ENCODE peak calls at places on chromosomes 16 and 17, in four cellular contexts. J, M, G and Y are unnamed samples.

GRCh38 chr17:15106540-15106939 is 158.6 kb downstream of the PMP22 start:
- DNase-seq in M (peak), J (no peak), G (no peak), Y (no peak)

GRCh38 chr17:43327421-43327820 is 71.4 kb upstream of the ARL4D start:
- DNase-seq in M (peak), G (no peak), J (no peak), Y (no peak)

GRCh38 chr17:78173025-78173715 is 4.8 kb downstream of the SYNGR2 start:
- DNase-seq in J (no peak), M (no peak), G (no peak), Y (peak)

GRCh38 chr17:76492989-76493501 is 8.2 kb downstream of the RHBDF2 start:
- DNase-seq in J (no peak), M (peak), G (peak), Y (peak)

GRCh38 chr16:54459509-54460235 is 173.1 kb upstream of the IRX3 start:
- DNase-seq in M (no peak), J (no peak), G (no peak), Y (no peak)

GRCh38 chr17:69607162-69607834 is 192.8 kb downstream of the MAP2K6 start:
- DNase-seq in M (peak), J (peak), G (no peak), Y (peak)

GRCh38 chr17:37774508-37774907 is 29.6 kb upstream of the HNF1B start:
- DNase-seq in J (no peak), G (peak), M (no peak), Y (peak)

GRCh38 chr17:50944902-50945720 is 79.0 kb upstream of the TOB1 start:
- DNase-seq in J (no peak), G (no peak), M (no peak), Y (no peak)

GRCh38 chr16:66099261-66099660 is 267.2 kb upstream of the CDH5 start:
- DNase-seq in G (no peak), M (no peak), J (no peak), Y (no peak)

GRCh38 chr16:30369091-30369937 is 980 bp downstream of the TBC1D10B start:
- DNase-seq in J (no peak), M (no peak), G (no peak), Y (no peak)

GRCh38 chr17:45175759-45176140 is 14.1 kb downstream of the HEXIM2 start:
- DNase-seq in M (no peak), G (no peak), J (no peak), Y (no peak)

GRCh38 chr17:56902350-56902749 is 11.5 kb downstream of the TRIM25 start:
- DNase-seq in J (no peak), M (peak), G (no peak), Y (no peak)

GRCh38 chr17:75194879-75195278 is 10.6 kb upstream of the NUP85 start:
- DNase-seq in J (no peak), M (peak), G (no peak), Y (no peak)

GRCh38 chr17:40023590-40024292 is 8.5 kb downstream of the CSF3 start:
- DNase-seq in G (no peak), J (no peak), M (peak), Y (no peak)

GRCh38 chr17:64097196-64097936 is 32.6 kb downstream of the ERN1 start:
- DNase-seq in J (no peak), M (no peak), G (no peak), Y (no peak)

GRCh38 chr16:67185003-67185865 is 1.5 kb upstream of the MATCAP1 start:
- DNase-seq in G (peak), J (peak), M (peak), Y (peak)

GRCh38 chr17:68295086-68295485 is 3.8 kb downstream of the ARSG start:
- DNase-seq in G (peak), J (no peak), M (no peak), Y (no peak)

GRCh38 chr17:71438631-71439146 is 682.1 kb upstream of the SOX9 start:
- DNase-seq in G (no peak), M (peak), J (no peak), Y (no peak)

GRCh38 chr17:80805032-80805751 is 186.4 kb upstream of the CHMP6 start:
- DNase-seq in G (no peak), J (no peak), M (no peak), Y (no peak)

GRCh38 chr16:88665148-88665547 is 2.3 kb upstream of the MVD start:
- DNase-seq in G (no peak), J (no peak), M (no peak), Y (no peak)

GRCh38 chr17:39205112-39205526 is 5.0 kb downstream of the RPL19 start:
- DNase-seq in G (no peak), J (no peak), M (no peak), Y (no peak)

GRCh38 chr16:67967183-67967955 is 1.1 kb downstream of the SLC12A4 start:
- DNase-seq in G (peak), M (peak), J (no peak), Y (no peak)

GRCh38 chr17:64275016-64275415 is 12.0 kb upstream of the TEX2 start:
- DNase-seq in M (no peak), J (no peak), G (no peak), Y (no peak)

GRCh38 chr16:6165330-6165984 is 1067.9 kb upstream of the EEF2KMT start:
- DNase-seq in G (no peak), M (peak), J (no peak), Y (no peak)

GRCh38 chr16:53816211-53816610 is 112.3 kb downstream of the FTO start:
- DNase-seq in G (no peak), M (no peak), J (no peak), Y (no peak)

GRCh38 chr17:79126139-79126538 is 51.5 kb downstream of the ENGASE start:
- DNase-seq in G (no peak), M (no peak), J (no peak), Y (no peak)

GRCh38 chr17:79874329-79874981 is 35.2 kb upstream of the CBX4 start:
- DNase-seq in J (no peak), G (peak), M (peak), Y (no peak)